ENCODE peak calls at places on chromosomes 12 and 14, in four cellular contexts. One of them, this sample, is unnamed.

GRCh38 chr12:54521291-54522062 is 23.9 kb downstream of the NCKAP1L start:
- DNase-seq in CD8-positive, alpha-beta T cell: no peak
- DNase-seq in suprapubic skin: no peak
- DNase-seq in astrocyte: no peak
- DNase-seq in this sample: no peak

GRCh38 chr14:54686219-54686870 is 119.4 kb downstream of the SAMD4A start:
- DNase-seq in CD8-positive, alpha-beta T cell: no peak
- DNase-seq in suprapubic skin: peak; percentile 78
- DNase-seq in astrocyte: peak; percentile 95
- DNase-seq in this sample: peak; percentile 92

GRCh38 chr12:47391566-47391965 is 311.8 kb upstream of the AMIGO2 start:
- DNase-seq in CD8-positive, alpha-beta T cell: peak; percentile 69
- DNase-seq in suprapubic skin: no peak
- DNase-seq in astrocyte: peak; percentile 52
- DNase-seq in this sample: no peak

GRCh38 chr12:1457901-1458300 is 136.5 kb downstream of the FBXL14 start:
- DNase-seq in suprapubic skin: no peak
- DNase-seq in astrocyte: peak; percentile 90
- DNase-seq in CD8-positive, alpha-beta T cell: no peak
- DNase-seq in this sample: peak; percentile 90

GRCh38 chr12:128619263-128619662 is 204.5 kb downstream of the SLC15A4 start:
- DNase-seq in astrocyte: no peak
- DNase-seq in suprapubic skin: no peak
- DNase-seq in CD8-positive, alpha-beta T cell: no peak
- DNase-seq in this sample: no peak

GRCh38 chr12:176321-177181 is 37.4 kb downstream of the SLC6A12 start:
- DNase-seq in CD8-positive, alpha-beta T cell: no peak
- DNase-seq in astrocyte: peak; percentile 57
- DNase-seq in suprapubic skin: no peak
- DNase-seq in this sample: no peak

GRCh38 chr12:81627336-81628189 is 131.6 kb downstream of the PPFIA2 start:
- DNase-seq in suprapubic skin: no peak
- DNase-seq in astrocyte: peak; percentile 38
- DNase-seq in CD8-positive, alpha-beta T cell: no peak
- DNase-seq in this sample: no peak

GRCh38 chr12:48827513-48828096 is 9.3 kb downstream of the CACNB3 start:
- DNase-seq in CD8-positive, alpha-beta T cell: no peak
- DNase-seq in suprapubic skin: no peak
- DNase-seq in astrocyte: no peak
- DNase-seq in this sample: no peak

GRCh38 chr12:30197392-30198047 is 413.8 kb upstream of the TMTC1 start:
- DNase-seq in CD8-positive, alpha-beta T cell: no peak
- DNase-seq in astrocyte: peak; percentile 77
- DNase-seq in suprapubic skin: no peak
- DNase-seq in this sample: no peak

GRCh38 chr12:130424858-130425697 is 87.4 kb downstream of the PIWIL1 start:
- DNase-seq in astrocyte: no peak
- DNase-seq in suprapubic skin: no peak
- DNase-seq in CD8-positive, alpha-beta T cell: no peak
- DNase-seq in this sample: no peak

GRCh38 chr14:62667515-62667914 is 377.7 kb downstream of the KCNH5 start:
- DNase-seq in CD8-positive, alpha-beta T cell: no peak
- DNase-seq in astrocyte: no peak
- DNase-seq in suprapubic skin: no peak
- DNase-seq in this sample: no peak

GRCh38 chr14:103066399-103066798 is 9.1 kb upstream of the CDC42BPB start:
- DNase-seq in suprapubic skin: peak; percentile 77
- DNase-seq in astrocyte: no peak
- DNase-seq in CD8-positive, alpha-beta T cell: no peak
- DNase-seq in this sample: no peak

GRCh38 chr12:100141998-100142850 is 450 bp downstream of the BLTP3B start:
- DNase-seq in suprapubic skin: peak; percentile 71
- DNase-seq in CD8-positive, alpha-beta T cell: peak; percentile 40
- DNase-seq in astrocyte: no peak
- DNase-seq in this sample: no peak

DNA sequence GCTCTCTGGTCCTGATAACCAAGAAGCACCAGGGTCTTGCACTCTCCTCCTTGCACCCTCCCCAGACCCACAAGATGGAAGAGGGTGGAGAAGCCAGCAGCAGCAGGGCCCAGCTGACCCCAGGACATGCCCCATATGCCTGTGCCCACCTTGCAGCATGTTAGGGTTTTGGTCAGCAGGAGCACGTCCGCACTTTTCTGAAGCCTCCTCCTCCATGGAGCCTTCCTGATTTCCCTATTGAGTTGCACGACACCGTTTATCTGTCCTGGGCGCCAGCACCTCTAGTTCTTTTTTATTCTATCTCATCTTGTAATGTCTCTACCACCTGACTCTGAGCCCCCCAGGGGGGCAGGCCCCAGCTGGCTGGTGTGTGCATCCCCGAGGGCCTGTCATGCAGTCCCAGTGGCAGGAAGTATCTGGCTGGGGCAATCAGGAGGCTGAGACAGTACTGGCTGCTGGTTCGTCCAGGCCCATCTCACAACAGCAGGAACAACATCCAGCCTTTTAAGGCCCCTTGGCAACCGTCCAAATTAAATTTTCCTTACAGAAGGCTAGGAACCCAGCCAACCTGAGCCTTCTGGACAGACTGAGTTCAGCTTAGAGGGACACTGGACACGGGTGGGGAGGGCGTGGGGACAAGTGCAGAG is 39.6 kb downstream of the CCDC85C start:
- DNase-seq in suprapubic skin: no peak
- DNase-seq in astrocyte: peak; percentile 72
- DNase-seq in CD8-positive, alpha-beta T cell: no peak
- DNase-seq in this sample: no peak
- H3K27ac ChIP-seq in suprapubic skin: peak overlapping the region; percentile 77
- H3K27ac ChIP-seq in astrocyte: no peak overlapping the region
- H3K27ac ChIP-seq in CD8-positive, alpha-beta T cell: no peak overlapping the region
- H3K27ac ChIP-seq in this sample: no peak overlapping the region

GRCh38 chr12:118611295-118611694 is 234.9 kb downstream of the SUDS3 start:
- DNase-seq in astrocyte: no peak
- DNase-seq in suprapubic skin: no peak
- DNase-seq in CD8-positive, alpha-beta T cell: no peak
- DNase-seq in this sample: no peak
- H3K27ac ChIP-seq in astrocyte: no peak overlapping the region
- H3K27ac ChIP-seq in suprapubic skin: no peak overlapping the region
- H3K27ac ChIP-seq in CD8-positive, alpha-beta T cell: no peak overlapping the region
- H3K27ac ChIP-seq in this sample: no peak overlapping the region

DNA sequence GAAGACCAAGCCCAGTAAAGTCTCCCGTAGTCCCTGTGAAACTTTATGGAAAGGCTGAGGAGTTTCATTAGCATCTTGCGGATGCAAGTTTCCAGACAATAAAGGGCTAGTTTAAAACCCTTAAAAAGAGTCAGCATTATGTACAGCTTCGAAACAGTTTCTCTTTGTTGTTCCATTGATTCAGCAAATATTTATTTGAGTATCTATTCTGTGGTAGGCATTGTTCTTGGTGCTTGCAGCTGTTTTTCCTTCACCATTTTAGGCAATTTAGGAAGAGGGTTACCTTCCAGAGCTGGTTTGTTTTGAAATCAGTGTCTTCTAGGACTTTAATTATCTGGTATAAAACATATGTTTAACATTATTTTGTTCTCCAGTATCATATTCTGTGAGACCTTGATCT is 1.5 kb downstream of the SLIRP start:
- DNase-seq in suprapubic skin: no peak
- DNase-seq in CD8-positive, alpha-beta T cell: no peak
- DNase-seq in astrocyte: no peak
- DNase-seq in this sample: no peak
- H3K27ac ChIP-seq in suprapubic skin: no peak overlapping the region
- H3K27ac ChIP-seq in CD8-positive, alpha-beta T cell: no peak overlapping the region
- H3K27ac ChIP-seq in astrocyte: no peak overlapping the region
- H3K27ac ChIP-seq in this sample: no peak overlapping the region

GRCh38 chr12:119068129-119068856 is 87.0 kb downstream of the SRRM4 start:
- DNase-seq in astrocyte: no peak
- DNase-seq in CD8-positive, alpha-beta T cell: no peak
- DNase-seq in suprapubic skin: no peak
- DNase-seq in this sample: no peak
- H3K27ac ChIP-seq in astrocyte: no peak overlapping the region
- H3K27ac ChIP-seq in CD8-positive, alpha-beta T cell: no peak overlapping the region
- H3K27ac ChIP-seq in suprapubic skin: no peak overlapping the region
- H3K27ac ChIP-seq in this sample: no peak overlapping the region

GRCh38 chr12:66011731-66012130 is 118.8 kb downstream of the LLPH start:
- DNase-seq in suprapubic skin: no peak
- DNase-seq in astrocyte: peak; percentile 40
- DNase-seq in CD8-positive, alpha-beta T cell: no peak
- DNase-seq in this sample: no peak
- H3K27ac ChIP-seq in suprapubic skin: no peak overlapping the region
- H3K27ac ChIP-seq in astrocyte: no peak overlapping the region
- H3K27ac ChIP-seq in CD8-positive, alpha-beta T cell: no peak overlapping the region
- H3K27ac ChIP-seq in this sample: no peak overlapping the region

This sample was measured in ascending aorta.